ENCODE peak calls at places on chromosomes 6 and 20, in eight cellular contexts. Z is stimulated activated CD4-positive, alpha-beta T cell treated with anti-CD3 and anti-CD28 coated beads, TNF-alpha, amount 100 ng/mL, for 4 hours; B is PC-3; C is renal cortical epithelial cell; W is HEK293T; I is hepatic stellate cell; S is ELF-1; P is GOT3. V is an unnamed sample.

GRCh38 chr6:16698163-16698533 is 63.1 kb downstream of the ATXN1 start:
- DNase-seq in Z (no peak), I (no peak), C (no peak), W (no peak), P (no peak), S (no peak), B (no peak), V (no peak)

GRCh38 chr6:16769131-16769985 is 8.1 kb upstream of the ATXN1 start:
- DNase-seq in I (no peak), B (peak; percentile 96), S (peak; percentile 39), P (no peak), C (peak; percentile 80), Z (no peak), W (no peak), V (no peak)

GRCh38 chr6:89050697-89051096 is 29.9 kb upstream of the PNRC1 start:
- DNase-seq in W (no peak), Z (no peak), C (no peak), B (no peak), P (no peak), I (no peak), S (no peak), V (no peak)

GRCh38 chr20:8118735-8119134 is 13.3 kb upstream of the PLCB1 start:
- DNase-seq in C (no peak), W (no peak), Z (no peak), I (no peak), S (no peak), B (no peak), P (no peak), V (no peak)

GRCh38 chr6:106159531-106159940 is 73.4 kb downstream of the PRDM1 start:
- DNase-seq in P (no peak), S (no peak), I (peak; percentile 80), B (peak; percentile 80), Z (no peak), W (no peak), C (peak; percentile 94), V (no peak)

GRCh38 chr20:34390769-34391447 is 27.8 kb downstream of the ITCH start:
- DNase-seq in B (peak; percentile 97), I (peak; percentile 34), Z (peak; percentile 7), P (peak; percentile 59), C (peak; percentile 90), W (no peak), S (peak; percentile 62), V (no peak)

GRCh38 chr6:30885999-30886896 is 1.9 kb downstream of the DDR1 start:
- DNase-seq in Z (no peak), B (peak; percentile 90), P (no peak), I (peak; percentile 88), C (peak; percentile 81), S (peak; percentile 85), W (no peak), V (no peak)

GRCh38 chr6:7261030-7261841 is 51.8 kb downstream of the SSR1 start:
- DNase-seq in B (peak; percentile 95), Z (peak; percentile 23), W (peak; percentile 79), I (peak; percentile 100), P (peak; percentile 41), C (peak; percentile 75), S (peak; percentile 99), V (peak; percentile 36)

GRCh38 chr20:53763707-53764415 is 170.2 kb upstream of the ZNF217 start:
- DNase-seq in S (peak; percentile 67), Z (no peak), B (peak; percentile 55), P (no peak), W (no peak), I (no peak), C (peak; percentile 87), V (no peak)

GRCh38 chr6:168035098-168035660 is 37.7 kb downstream of the KIF25 start:
- DNase-seq in I (peak; percentile 64), C (peak; percentile 54), B (peak; percentile 48), W (peak; percentile 83), S (peak; percentile 91), P (no peak), Z (no peak), V (no peak)

GRCh38 chr6:116881236-116881635 is 4.2 kb downstream of the RFX6 start:
- DNase-seq in C (peak; percentile 29), B (peak; percentile 53), W (no peak), P (no peak), I (no peak), S (no peak), Z (no peak), V (no peak)

GRCh38 chr6:113994934-113995342 is 24.0 kb upstream of the HDAC2 start:
- DNase-seq in I (peak; percentile 67), Z (no peak), W (peak; percentile 75), B (peak; percentile 90), S (peak; percentile 83), C (peak; percentile 87), P (peak; percentile 20), V (no peak)

GRCh38 chr20:47438464-47439381 is 63.0 kb upstream of the NCOA3 start:
- DNase-seq in W (peak; percentile 32), Z (no peak), C (peak; percentile 44), P (no peak), I (no peak), B (peak; percentile 80), S (peak; percentile 27), V (peak; percentile 30)

GRCh38 chr20:4150095-4150492 is 134.7 kb upstream of the RNF24 start:
- DNase-seq in S (peak; percentile 49), I (peak; percentile 70), B (peak; percentile 41), W (no peak), P (no peak), C (no peak), Z (no peak), V (no peak)

GRCh38 chr6:139142267-139142666 is 7.4 kb downstream of the HECA start:
- DNase-seq in B (no peak), S (no peak), W (no peak), Z (no peak), C (no peak), P (no peak), I (no peak), V (no peak)

GRCh38 chr6:90284745-90285481 is 11.7 kb downstream of the BACH2 start:
- DNase-seq in B (peak; percentile 60), I (no peak), C (peak; percentile 90), Z (no peak), P (no peak), S (no peak), W (peak; percentile 17), V (no peak)

GRCh38 chr20:61846074-61846473 is 219.6 kb downstream of the TAF4 start:
- DNase-seq in I (no peak), B (no peak), W (no peak), Z (no peak), P (no peak), S (no peak), C (no peak), V (no peak)

GRCh38 chr6:160393966-160394653 is 45.9 kb downstream of the SLC22A3 start:
- DNase-seq in W (no peak), Z (no peak), S (peak; percentile 69), C (no peak), B (no peak), P (no peak), I (no peak), V (no peak)

GRCh38 chr20:22568872-22569344 is 15.5 kb downstream of the FOXA2 start:
- DNase-seq in I (no peak), B (no peak), P (no peak), C (no peak), Z (no peak), W (no peak), S (peak; percentile 36), V (no peak)

GRCh38 chr6:170199716-170200115 is 91.2 kb downstream of the DLL1 start:
- DNase-seq in I (no peak), W (no peak), C (no peak), B (no peak), Z (no peak), S (no peak), P (no peak), V (no peak)